ENCODE peak calls at places on chromosomes 11 and 22, in five cellular contexts. Z, H, Y, F and A are unnamed samples. For H3K4me1, the result is how much of the 10 kb centered on the place peaks cover.

GRCh38 chr11:34250732-34251639 is 106.8 kb downstream of the ABTB2 start:
- DNase-seq in Z (peak), H (no peak), Y (peak), F (peak), A (no peak)

GRCh38 chr11:119585038-119585666 is 143.8 kb downstream of the NECTIN1 start:
- DNase-seq in Z (no peak), H (no peak), Y (peak), F (no peak), A (peak)

GRCh38 chr11:64888406-64888757 is 10.0 kb upstream of the EHD1 start:
- DNase-seq in Z (no peak), H (no peak), Y (no peak), F (no peak), A (no peak)

GRCh38 chr11:94183251-94183885 is 54.7 kb downstream of the PANX1 start:
- DNase-seq in Z (no peak), H (no peak), Y (no peak), F (no peak), A (no peak)

GRCh38 chr11:120613264-120614226 is 102.0 kb downstream of the GRIK4 start:
- DNase-seq in Z (no peak), H (no peak), Y (no peak), F (no peak), A (no peak)

GRCh38 chr22:36341640-36342041 is 46.1 kb downstream of the MYH9 start:
- DNase-seq in Z (no peak), H (no peak), Y (no peak), F (no peak), A (no peak)

GRCh38 chr11:21893468-21893867 is 299.4 kb upstream of the ANO5 start:
- DNase-seq in Z (no peak), H (no peak), Y (no peak), F (no peak), A (no peak)

GRCh38 chr11:27467181-27467913 is 5.2 kb downstream of the LGR4 start:
- DNase-seq in Z (no peak), H (no peak), Y (no peak), F (no peak), A (no peak)

GRCh38 chr11:76380161-76380976 is 563 bp downstream of the THAP12 start:
- DNase-seq in Z (peak), H (no peak), Y (peak), F (peak), A (peak)

GRCh38 chr11:61694971-61695706 is 14.9 kb downstream of the DAGLA start:
- DNase-seq in Z (no peak), H (peak), Y (peak), F (no peak), A (peak)

DNA sequence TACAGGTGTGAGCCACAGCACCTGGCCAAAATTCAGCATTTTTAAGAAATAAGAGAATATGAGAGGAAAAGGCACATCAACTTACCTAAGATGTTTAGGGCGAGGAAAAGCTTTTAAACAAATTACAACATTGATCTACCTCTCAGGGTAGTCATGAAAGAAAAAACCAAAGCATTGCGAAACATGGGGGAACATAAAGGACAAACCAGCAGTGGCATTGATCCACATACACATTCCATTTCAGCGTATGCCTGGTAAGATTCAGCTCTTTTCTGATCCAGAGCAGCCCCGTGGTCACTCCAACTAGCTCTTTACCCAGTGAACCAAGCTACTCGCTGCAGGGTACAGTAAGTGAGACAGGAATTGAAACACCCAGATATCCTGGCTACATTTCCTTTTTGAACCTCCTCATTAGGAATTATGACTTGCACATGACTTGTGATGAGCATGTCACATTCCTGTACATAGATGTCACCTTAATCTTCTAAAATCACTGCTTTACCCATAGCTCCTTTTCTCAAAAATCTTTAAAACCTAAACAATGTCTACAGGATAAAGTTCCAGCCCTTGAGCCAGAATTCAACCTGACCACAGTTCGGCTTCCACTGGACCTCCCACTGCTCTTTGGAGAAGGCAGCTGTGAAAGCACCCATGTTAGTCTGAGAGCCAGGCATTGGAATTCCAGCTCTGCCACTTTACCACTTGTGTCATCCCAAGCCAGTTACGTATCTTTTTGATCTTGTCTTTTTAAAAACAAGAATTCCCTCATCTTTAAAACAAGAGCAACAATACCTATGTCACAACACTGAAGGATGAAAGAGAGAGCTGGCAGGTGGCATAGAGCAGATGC is 42.9 kb upstream of the AKIP1 start:
- DNase-seq in Z (no peak), H (no peak), Y (no peak), F (no peak), A (no peak)
- H3K4me1 ChIP-seq in Z (half or more), H (under half), Y (under half), F (under half), A (under half)

DNA sequence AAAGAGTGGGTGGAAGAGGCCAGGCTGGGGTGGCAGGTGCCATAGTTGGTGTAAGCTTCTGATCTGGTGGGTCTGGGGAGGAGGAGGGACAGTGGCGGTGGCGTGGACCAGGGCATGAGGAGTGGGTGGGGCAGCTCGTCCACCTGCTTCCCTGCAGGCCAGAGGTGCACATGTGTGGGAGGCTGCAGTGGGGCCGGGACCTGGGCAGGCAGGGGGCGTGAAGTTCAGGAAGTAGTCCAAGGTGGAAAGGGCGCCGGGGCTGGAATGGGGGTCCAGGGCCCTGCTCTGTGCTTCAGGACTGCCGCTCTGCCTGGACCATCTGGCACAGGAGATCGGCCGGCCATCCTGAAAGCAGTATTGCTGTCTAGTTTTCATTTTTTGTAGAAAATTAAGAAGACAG is 15.9 kb downstream of the RIBC2 start:
- DNase-seq in Z (no peak), H (no peak), Y (no peak), F (no peak), A (no peak)
- H3K4me1 ChIP-seq in Z (under half), H (under half), Y (under half), F (under half), A (under half)

GRCh38 chr11:15142838-15143237 is 28.1 kb downstream of the INSC start:
- DNase-seq in Z (no peak), H (no peak), Y (no peak), F (no peak), A (no peak)
- H3K4me1 ChIP-seq in Z (under half), H (under half), Y (under half), F (under half), A (under half)

GRCh38 chr22:42901790-42902508 is 44.9 kb upstream of the ARFGAP3 start:
- DNase-seq in Z (no peak), H (no peak), Y (no peak), F (no peak), A (no peak)
- H3K4me1 ChIP-seq in Z (under half), H (under half), Y (under half), F (under half), A (under half)

GRCh38 chr22:38869663-38870062 is 2.4 kb downstream of the CBX6 start:
- DNase-seq in Z (no peak), H (no peak), Y (no peak), F (no peak), A (no peak)
- H3K4me1 ChIP-seq in Z (under half), H (under half), Y (under half), F (under half), A (under half)

GRCh38 chr11:131924001-131924400 is 553.6 kb downstream of the NTM start:
- DNase-seq in Z (no peak), H (no peak), Y (no peak), F (no peak), A (no peak)
- H3K4me1 ChIP-seq in Z (under half), H (under half), Y (under half), F (under half), A (under half)

DNA sequence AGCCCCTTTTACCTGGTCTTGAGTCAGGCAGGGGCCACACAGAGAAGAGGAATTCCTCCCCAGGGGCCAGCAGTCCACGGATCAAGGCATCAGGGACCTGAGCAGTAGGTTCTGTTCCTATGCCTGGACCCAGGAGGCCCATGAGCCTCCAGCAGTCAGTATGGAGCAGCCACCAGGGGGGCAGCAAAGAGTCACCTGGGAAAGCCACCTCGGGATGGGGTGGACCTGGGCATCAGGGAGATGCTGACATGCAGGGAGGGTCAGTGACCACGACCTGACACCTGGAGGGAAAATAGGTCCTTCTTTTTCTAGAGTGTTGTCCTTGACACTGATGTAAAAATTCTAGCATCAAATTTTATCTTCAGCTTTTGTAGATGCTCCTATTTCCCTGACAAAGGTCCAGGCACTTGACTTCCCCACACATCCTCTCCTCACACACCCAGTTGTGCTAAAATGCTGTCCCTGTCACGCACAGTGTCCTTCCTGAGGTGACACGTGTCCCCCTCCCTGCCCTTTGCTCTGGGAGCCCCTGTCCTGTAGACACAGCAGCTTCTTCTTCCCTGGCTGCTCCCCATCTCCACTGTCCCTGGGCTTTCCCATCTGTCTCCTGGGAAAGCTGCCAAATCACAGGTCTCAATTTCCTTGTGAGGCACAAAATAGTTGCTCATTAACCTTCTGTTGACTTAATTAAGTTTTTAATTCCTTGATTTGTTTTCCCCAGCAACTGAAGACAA is 70.0 kb upstream of the IGLL5 start:
- DNase-seq in Z (no peak), H (no peak), Y (no peak), F (no peak), A (no peak)
- H3K4me1 ChIP-seq in Z (under half), H (under half), Y (under half), F (half or more), A (under half)

DNA sequence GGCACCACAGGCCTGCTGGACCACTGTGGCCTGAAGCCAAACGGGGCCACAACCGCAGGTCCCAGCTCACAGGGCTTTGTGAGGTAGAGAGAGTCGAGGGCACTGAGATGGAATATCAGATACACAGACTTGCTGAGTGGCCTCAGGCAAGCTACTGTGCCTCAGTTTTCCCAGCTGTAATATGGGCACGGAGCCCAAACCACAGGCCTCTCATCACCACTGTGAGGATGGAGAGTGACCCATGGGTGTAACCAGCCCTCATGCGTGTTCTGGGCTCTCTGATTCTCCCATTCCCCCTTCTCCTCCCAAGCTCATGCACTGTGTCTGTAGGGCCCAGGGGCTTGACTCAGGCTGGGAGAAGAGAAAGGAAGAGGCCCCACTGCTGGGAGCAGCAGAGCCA is 4.2 kb downstream of the UNC93B1 start:
- DNase-seq in Z (no peak), H (no peak), Y (no peak), F (no peak), A (no peak)
- H3K4me1 ChIP-seq in Z (half or more), H (under half), Y (under half), F (under half), A (under half)

GRCh38 chr11:16598906-16599305 is 139.5 kb upstream of the C11orf58 start:
- DNase-seq in Z (no peak), H (no peak), Y (no peak), F (no peak), A (no peak)
- H3K4me1 ChIP-seq in Z (under half), H (under half), Y (under half), F (under half), A (under half)